ENCODE peak calls at places on chromosomes 13 and 19, in four cellular contexts. P is H1, Z is K562, I is A549. D is an unnamed sample.
A peak's percentile ranks its signal among the peaks of the same experiment; 100 is the strongest.

GRCh38 chr13:93767917-93768422 is 541.4 kb downstream of the GPC6 start:
- DNase-seq in P (no peak), Z (no peak), I (peak; percentile 9), D (peak; percentile 74)

GRCh38 chr19:53621885-53622710 is 9.7 kb upstream of the DPRX start:
- DNase-seq in P (no peak), Z (no peak), I (peak; percentile 66), D (peak; percentile 56)

GRCh38 chr13:30690282-30691188 is 44.8 kb upstream of the ALOX5AP start:
- DNase-seq in P (no peak), Z (peak; percentile 31), I (peak; percentile 76), D (no peak)

GRCh38 chr13:24276310-24276709 is 33.1 kb upstream of the C1QTNF9 start:
- DNase-seq in P (no peak), Z (no peak), I (no peak), D (no peak)

GRCh38 chr13:43285891-43286602 is 262.7 kb downstream of the DNAJC15 start:
- DNase-seq in P (no peak), Z (no peak), I (no peak), D (no peak)

GRCh38 chr19:39915101-39915847 is 19.2 kb downstream of the FCGBP start:
- DNase-seq in P (no peak), Z (no peak), I (no peak), D (no peak)

GRCh38 chr13:86892330-86892729 is 778.8 kb upstream of the SLITRK5 start:
- DNase-seq in P (no peak), Z (peak; percentile 11), I (no peak), D (no peak)

GRCh38 chr13:89514534-89515312 is 1832.8 kb upstream of the MIR17HG start:
- DNase-seq in P (no peak), Z (no peak), I (peak; percentile 91), D (peak; percentile 50)

GRCh38 chr13:49097374-49097773 is 121.7 kb downstream of the FNDC3A start:
- DNase-seq in P (no peak), Z (no peak), I (peak; percentile 25), D (peak; percentile 70)

GRCh38 chr13:58324130-58324529 is 692.6 kb downstream of the PCDH17 start:
- DNase-seq in P (no peak), Z (no peak), I (no peak), D (no peak)

GRCh38 chr13:113759525-113760137 is 605 bp downstream of the TMEM255B start:
- DNase-seq in P (no peak), Z (no peak), I (no peak), D (no peak)

GRCh38 chr13:48859168-48860105 is 116.3 kb upstream of the FNDC3A start:
- DNase-seq in P (no peak), Z (peak; percentile 3), I (no peak), D (no peak)

GRCh38 chr13:99119686-99120085 is 81.0 kb upstream of the UBAC2 start:
- DNase-seq in P (no peak), Z (no peak), I (peak; percentile 2), D (no peak)
- TF ChIP-seq PHF8 in P (no peak), Z (no peak), I (no peak), D (no peak)

DNA sequence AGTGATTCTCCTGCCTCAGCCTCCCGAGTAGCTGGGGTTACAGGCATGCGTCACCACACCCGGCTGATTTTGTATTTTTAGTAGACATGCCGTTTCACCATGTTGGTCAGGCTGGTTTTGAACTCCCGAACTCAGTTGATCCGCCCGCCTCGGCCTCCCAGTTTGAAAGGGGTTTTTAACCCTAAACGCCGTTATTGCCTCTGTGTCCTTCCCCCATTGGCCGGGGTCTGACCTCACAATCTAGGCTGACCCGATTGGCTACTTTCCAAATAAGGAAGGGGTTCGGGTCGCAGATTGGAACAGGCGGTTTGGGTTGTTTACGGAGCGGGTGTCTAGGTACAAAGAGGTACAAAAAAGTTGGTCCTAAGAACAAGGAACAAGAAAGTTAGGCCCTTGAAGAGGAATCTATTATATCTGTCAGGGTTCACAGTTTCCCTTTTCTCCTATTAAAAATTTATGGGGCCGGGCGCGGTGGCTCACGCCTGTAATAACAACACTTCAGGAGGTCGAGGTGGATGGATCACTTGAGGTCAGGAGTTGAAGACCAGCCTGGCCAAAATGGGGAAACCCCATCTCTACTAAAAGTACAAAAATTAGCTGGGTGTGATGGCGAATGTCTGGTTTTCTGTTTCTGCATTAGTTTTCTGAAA is 1.0 kb downstream of the ZNF253 start:
- DNase-seq in P (peak; percentile 83), Z (peak; percentile 74), I (no peak), D (peak; percentile 58)
- TF ChIP-seq PHF8 in P (peak; percentile 21), Z (no peak), I (no peak), D (no peak)

DNA sequence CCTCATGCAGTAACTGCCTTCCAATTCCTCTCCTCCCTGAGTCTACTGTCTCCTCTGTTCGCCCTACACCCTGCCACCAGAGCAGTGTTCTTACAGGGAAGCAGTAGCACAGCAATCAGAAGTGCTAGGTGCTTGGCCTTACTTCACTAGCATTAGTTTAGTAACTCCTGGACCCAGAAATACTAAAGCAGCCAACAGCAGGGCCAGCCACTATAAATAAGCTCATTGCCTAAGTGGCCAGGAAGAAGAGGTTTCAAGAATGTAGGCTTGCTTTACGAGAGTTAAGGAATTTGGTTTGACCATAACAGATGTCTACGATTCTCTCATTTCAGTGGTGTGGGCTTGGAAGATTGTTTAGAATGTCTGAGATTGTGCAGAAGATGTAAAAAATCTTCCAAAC is 103.4 kb downstream of the ZAR1L start:
- DNase-seq in P (no peak), Z (no peak), I (no peak), D (no peak)
- TF ChIP-seq PHF8 in P (no peak), Z (no peak), I (no peak), D (no peak)

GRCh38 chr19:4675346-4675745 is 5.2 kb upstream of the MYDGF start:
- DNase-seq in P (no peak), Z (no peak), I (no peak), D (no peak)

GRCh38 chr19:4679416-4679815 is 9.3 kb upstream of the MYDGF start:
- DNase-seq in P (no peak), Z (no peak), I (no peak), D (no peak)

GRCh38 chr19:4678881-4679379 is 8.8 kb upstream of the MYDGF start:
- DNase-seq in P (peak; percentile 90), Z (peak; percentile 96), I (peak; percentile 69), D (no peak)

GRCh38 chr19:4673726-4674125 is 3.6 kb upstream of the MYDGF start:
- DNase-seq in P (no peak), Z (no peak), I (no peak), D (no peak)

GRCh38 chr19:4676955-4677731 is 7.0 kb upstream of the MYDGF start:
- DNase-seq in P (peak; percentile 91), Z (peak; percentile 89), I (peak; percentile 81), D (peak; percentile 69)
- TF ChIP-seq PHF8 in P (no peak), Z (no peak), I (no peak), D (no peak)

GRCh38 chr13:51525567-51526165 is 58.6 kb upstream of the WDFY2 start:
- DNase-seq in P (no peak), Z (no peak), I (peak; percentile 32), D (no peak)

GRCh38 chr13:51524312-51524711 is 60.0 kb upstream of the WDFY2 start:
- DNase-seq in P (no peak), Z (no peak), I (peak; percentile 83), D (peak; percentile 95)

GRCh38 chr13:51520524-51520923 is 63.7 kb upstream of the WDFY2 start:
- DNase-seq in P (no peak), Z (no peak), I (peak; percentile 56), D (peak; percentile 63)

GRCh38 chr13:51524846-51525566 is 59.3 kb upstream of the WDFY2 start:
- DNase-seq in P (no peak), Z (no peak), I (no peak), D (no peak)

DNA sequence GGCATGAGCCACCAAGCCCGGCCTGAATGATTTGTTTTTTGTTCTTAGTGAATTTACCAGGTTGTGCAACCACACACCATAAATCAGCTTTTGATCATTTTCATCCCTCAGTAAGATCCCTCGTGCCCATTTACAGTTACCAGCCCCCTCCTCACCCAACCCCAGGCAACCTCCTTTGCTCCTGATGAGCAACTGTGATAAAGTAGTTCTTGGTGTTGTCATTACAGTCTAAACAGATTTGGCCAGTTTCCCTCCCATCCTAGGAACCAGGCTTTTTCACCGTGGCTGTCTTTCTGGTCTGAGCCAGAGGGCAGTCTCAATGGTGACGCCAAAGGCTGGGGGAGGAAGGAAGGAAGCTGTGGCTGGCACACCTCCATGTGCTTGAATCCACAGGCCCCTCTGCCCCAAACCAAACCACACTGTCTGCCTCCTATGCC is 61.2 kb upstream of the WDFY2 start:
- DNase-seq in P (no peak), Z (no peak), I (peak; percentile 76), D (peak; percentile 53)
- TF ChIP-seq PHF8 in P (no peak), Z (no peak), I (no peak), D (no peak)

DNA sequence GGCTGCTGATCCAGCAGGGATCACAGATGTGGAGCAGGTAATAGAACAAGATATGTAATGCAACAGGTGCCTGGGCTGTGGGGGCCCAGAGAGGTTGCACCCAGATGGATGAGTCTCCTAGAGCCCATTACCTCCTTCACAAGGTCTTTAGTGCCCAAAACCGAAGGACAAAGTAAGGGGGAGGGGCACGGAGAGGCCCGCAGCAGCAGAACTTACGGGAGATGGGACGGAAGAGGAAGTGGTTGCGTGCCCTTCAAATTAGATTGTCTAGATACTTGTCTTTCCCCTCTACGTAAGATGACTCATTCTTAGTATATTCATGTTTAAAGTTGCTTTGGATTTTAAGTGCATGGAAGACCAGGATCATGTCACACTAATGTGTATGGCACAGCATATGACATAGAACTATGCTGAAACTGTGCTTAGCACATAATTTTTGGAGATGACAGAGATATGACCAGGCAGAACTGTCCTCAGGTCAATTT is 5.7 kb upstream of the MRPS31 start:
- DNase-seq in P (no peak), Z (peak; percentile 32), I (no peak), D (no peak)
- TF ChIP-seq PHF8 in P (no peak), Z (no peak), I (no peak), D (no peak)

GRCh38 chr19:10145031-10145430 is 25.3 kb upstream of the EIF3G start:
- DNase-seq in P (no peak), Z (no peak), I (no peak), D (no peak)

GRCh38 chr19:10143700-10144099 is 24.0 kb upstream of the EIF3G start:
- DNase-seq in P (no peak), Z (no peak), I (no peak), D (no peak)

GRCh38 chr19:10141479-10141878 is 21.8 kb upstream of the EIF3G start:
- DNase-seq in P (no peak), Z (no peak), I (no peak), D (no peak)

GRCh38 chr19:10141973-10142372 is 22.3 kb upstream of the EIF3G start:
- DNase-seq in P (no peak), Z (no peak), I (no peak), D (no peak)

GRCh38 chr19:10142701-10143375 is 23.1 kb upstream of the EIF3G start:
- DNase-seq in P (no peak), Z (no peak), I (no peak), D (no peak)
- TF ChIP-seq PHF8 in P (no peak), Z (no peak), I (no peak), D (no peak)

D was measured in HepG2.